ENCODE peak calls at places on chromosomes 16 and 17, in four cellular contexts. T is neuronal stem cell, O is fibroblast of the aortic adventitia, K is brain microvascular endothelial cell. Z is an unnamed sample.

GRCh38 chr17:55601874-55602364 is 90.7 kb upstream of the SMIM36 start:
- DNase-seq in T (peak), O (peak), K (peak), Z (peak)

GRCh38 chr17:58005031-58005727 is 1.9 kb downstream of the SRSF1 start:
- DNase-seq in T (no peak), O (no peak), K (no peak), Z (no peak)

GRCh38 chr17:19717031-19717360 is 612 bp upstream of the SLC47A2 start:
- DNase-seq in T (no peak), O (no peak), K (no peak), Z (no peak)

GRCh38 chr17:73720187-73720834 is 76.1 kb upstream of the SDK2 start:
- DNase-seq in T (no peak), O (no peak), K (no peak), Z (peak)

GRCh38 chr16:1019934-1020305 is 38.4 kb downstream of the SOX8 start:
- DNase-seq in T (no peak), O (peak), K (no peak), Z (no peak)

GRCh38 chr17:29291163-29291752 is 2.7 kb downstream of the NUFIP2 start:
- DNase-seq in T (peak), O (peak), K (peak), Z (peak)

GRCh38 chr17:17882182-17882581 is 45.4 kb upstream of the SREBF1 start:
- DNase-seq in T (no peak), O (no peak), K (no peak), Z (no peak)

GRCh38 chr17:8212312-8213180 is 2.2 kb upstream of the AURKB start:
- DNase-seq in T (no peak), O (no peak), K (no peak), Z (no peak)

GRCh38 chr17:59521465-59522126 is 43.8 kb upstream of the DHX40 start:
- DNase-seq in T (peak), O (peak), K (peak), Z (peak)

GRCh38 chr17:58302919-58303551 is 22.3 kb upstream of the MPO start:
- DNase-seq in T (no peak), O (no peak), K (no peak), Z (no peak)

GRCh38 chr17:48469227-48469626 is 39.2 kb upstream of the SKAP1 start:
- DNase-seq in T (no peak), O (no peak), K (no peak), Z (no peak)

GRCh38 chr16:82701302-82702022 is 74.7 kb downstream of the CDH13 start:
- DNase-seq in T (no peak), O (peak), K (peak), Z (peak)

GRCh38 chr16:85369741-85370528 is 243.2 kb upstream of the GSE1 start:
- DNase-seq in T (peak), O (peak), K (peak), Z (no peak)

GRCh38 chr17:2842464-2842863 is 46.2 kb downstream of the RAP1GAP2 start:
- DNase-seq in T (no peak), O (no peak), K (no peak), Z (no peak)

GRCh38 chr16:84454611-84455010 is 49.8 kb downstream of the MEAK7 start:
- DNase-seq in T (no peak), O (no peak), K (no peak), Z (no peak)

GRCh38 chr16:64627781-64628180 is 494.1 kb downstream of the CDH11 start:
- DNase-seq in T (no peak), O (no peak), K (no peak), Z (no peak)

GRCh38 chr17:47850692-47851573 is at the start of gene SP6:
- DNase-seq in T (peak), O (peak), K (peak), Z (peak)

GRCh38 chr17:64531955-64532371 is 25.2 kb downstream of the CEP95 start:
- DNase-seq in T (no peak), O (peak), K (no peak), Z (no peak)

GRCh38 chr16:27366687-27367462 is 35.1 kb upstream of the IL21R start:
- DNase-seq in T (no peak), O (no peak), K (no peak), Z (peak)

GRCh38 chr16:83609178-83609577 is 198.6 kb upstream of the HSBP1 start:
- DNase-seq in T (no peak), O (peak), K (no peak), Z (peak)

GRCh38 chr16:88921603-88921995 is 55.1 kb upstream of the PABPN1L start:
- DNase-seq in T (no peak), O (no peak), K (no peak), Z (no peak)

GRCh38 chr17:6555331-6556120 is 829 bp downstream of the PITPNM3 start:
- DNase-seq in T (peak), O (peak), K (no peak), Z (peak)

GRCh38 chr16:28606291-28607115 is 3.3 kb downstream of the SULT1A1 start:
- DNase-seq in T (no peak), O (no peak), K (no peak), Z (no peak)

GRCh38 chr17:60141111-60142018 is 8.4 kb upstream of the CA4 start:
- DNase-seq in T (no peak), O (no peak), K (peak), Z (peak)

GRCh38 chr17:82559779-82560642 is 40.5 kb downstream of the FOXK2 start:
- DNase-seq in T (no peak), O (no peak), K (no peak), Z (no peak)

GRCh38 chr17:77445908-77446535 is 305.3 kb downstream of the SEC14L1 start:
- DNase-seq in T (no peak), O (peak), K (peak), Z (peak)

GRCh38 chr16:74738134-74738541 is 36.5 kb downstream of the FA2H start:
- DNase-seq in T (no peak), O (no peak), K (no peak), Z (no peak)

GRCh38 chr17:15403276-15403939 is 62.0 kb upstream of the TEKT3 start:
- DNase-seq in T (no peak), O (peak), K (no peak), Z (no peak)

GRCh38 chr16:90046122-90046970 is 27.1 kb upstream of the DBNDD1 start:
- DNase-seq in T (no peak), O (no peak), K (no peak), Z (no peak)

GRCh38 chr17:2244545-2245525 is 58.8 kb downstream of the SMG6 start:
- DNase-seq in T (peak), O (peak), K (peak), Z (peak)

GRCh38 chr17:45271603-45272002 is 9.7 kb upstream of the SPATA32 start:
- DNase-seq in T (no peak), O (no peak), K (no peak), Z (no peak)

GRCh38 chr17:4510615-4510941 is 11.9 kb downstream of the SPNS2 start:
- DNase-seq in T (no peak), O (no peak), K (no peak), Z (no peak)

GRCh38 chr17:57284984-57285646 is 28.8 kb downstream of the MSI2 start:
- DNase-seq in T (peak), O (no peak), K (no peak), Z (no peak)

GRCh38 chr16:4937782-4938682 is 1.1 kb upstream of the PPL start:
- DNase-seq in T (no peak), O (no peak), K (no peak), Z (no peak)
- H3K4me3 ChIP-seq in T (no peak), O (no peak), K (no peak), Z (no peak)

GRCh38 chr16:30922420-30922959 is 882 bp upstream of the FBXL19 start:
- DNase-seq in T (peak), O (peak), K (peak), Z (peak)

GRCh38 chr16:30923554-30924085 is at the start of gene FBXL19:
- DNase-seq in T (peak), O (no peak), K (no peak), Z (peak)

GRCh38 chr16:30921748-30922419 is 1.5 kb upstream of the FBXL19 start:
- DNase-seq in T (peak), O (peak), K (peak), Z (peak)

GRCh38 chr16:30922960-30923535 is 324 bp upstream of the FBXL19 start:
- DNase-seq in T (peak), O (peak), K (peak), Z (peak)

GRCh38 chr16:30921459-30921747 is 2.0 kb upstream of the FBXL19 start:
- DNase-seq in T (no peak), O (no peak), K (no peak), Z (no peak)
- H3K4me3 ChIP-seq in T (no peak), O (peak), K (peak), Z (no peak)

GRCh38 chr17:81405382-81406005 is 10.2 kb downstream of the BAHCC1 start:
- DNase-seq in T (no peak), O (peak), K (no peak), Z (peak)
- H3K4me3 ChIP-seq in T (no peak), O (no peak), K (no peak), Z (no peak)

DNA sequence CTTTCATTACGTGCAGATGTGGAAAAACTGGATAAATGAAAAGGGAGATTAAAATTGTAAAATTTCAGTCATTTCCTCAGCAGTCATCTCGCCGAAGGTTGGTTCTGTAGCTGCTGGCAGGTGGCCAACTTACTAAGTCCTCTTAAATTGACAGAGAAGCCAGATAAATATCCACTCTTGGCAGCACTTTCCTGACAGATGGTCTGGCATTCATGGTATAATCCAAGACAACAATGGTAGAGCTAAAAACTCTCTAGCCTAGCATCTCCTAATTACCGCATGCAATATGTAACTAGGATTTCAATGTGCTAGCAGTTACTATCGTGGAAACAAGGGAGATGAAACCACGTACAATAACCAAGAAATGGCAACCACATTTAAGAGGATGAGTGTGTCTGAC is 306.3 kb downstream of the CNTNAP4 start:
- DNase-seq in T (no peak), O (peak), K (no peak), Z (peak)
- H3K4me3 ChIP-seq in T (no peak), O (no peak), K (no peak), Z (no peak)

GRCh38 chr17:70107441-70107840 is 32.4 kb downstream of the KCNJ16 start:
- DNase-seq in T (no peak), O (no peak), K (no peak), Z (no peak)
- H3K4me3 ChIP-seq in T (no peak), O (no peak), K (no peak), Z (no peak)

GRCh38 chr16:11793840-11794239 is 3.2 kb downstream of the ZC3H7A start:
- DNase-seq in T (no peak), O (peak), K (no peak), Z (no peak)

GRCh38 chr16:11794447-11794846 is 2.6 kb downstream of the ZC3H7A start:
- DNase-seq in T (no peak), O (no peak), K (no peak), Z (no peak)

GRCh38 chr16:11796227-11797165 is 562 bp downstream of the ZC3H7A start:
- DNase-seq in T (no peak), O (peak), K (no peak), Z (peak)

GRCh38 chr16:11795887-11796226 is 1.2 kb downstream of the ZC3H7A start:
- DNase-seq in T (no peak), O (no peak), K (no peak), Z (no peak)

GRCh38 chr16:11794991-11795886 is 1.8 kb downstream of the ZC3H7A start:
- DNase-seq in T (no peak), O (no peak), K (no peak), Z (no peak)
- H3K4me3 ChIP-seq in T (peak), O (peak), K (peak), Z (peak)

GRCh38 chr16:70740174-70740918 is 54.5 kb upstream of the MTSS2 start:
- DNase-seq in T (no peak), O (no peak), K (no peak), Z (no peak)

GRCh38 chr16:70736454-70737376 is 50.9 kb upstream of the MTSS2 start:
- DNase-seq in T (no peak), O (no peak), K (no peak), Z (no peak)

GRCh38 chr16:70737377-70738082 is 51.7 kb upstream of the MTSS2 start:
- DNase-seq in T (no peak), O (peak), K (peak), Z (peak)

GRCh38 chr16:70739389-70739788 is 53.5 kb upstream of the MTSS2 start:
- DNase-seq in T (no peak), O (no peak), K (no peak), Z (no peak)

GRCh38 chr16:70738083-70738977 is 52.5 kb upstream of the MTSS2 start:
- DNase-seq in T (no peak), O (peak), K (peak), Z (peak)
- H3K4me3 ChIP-seq in T (no peak), O (no peak), K (no peak), Z (no peak)

Z was measured in cardiac muscle cell.